ENCODE peak calls at places on chromosome 2, in eight cellular contexts. One of them, this sample, is unnamed.

GRCh38 chr2:104236491-104236890 is 617.4 kb upstream of the POU3F3 start:
- DNase-seq in PC-3: no peak
- DNase-seq in AML-193: no peak
- DNase-seq in NCI-H2081: no peak
- DNase-seq in endothelial cell: no peak
- DNase-seq in left ventricle myocardium inferior: no peak
- DNase-seq in effector memory CD8-positive, alpha-beta T cell: no peak
- DNase-seq in heart left ventricle: no peak
- DNase-seq in this sample: no peak

GRCh38 chr2:127193164-127193947 is 26.7 kb downstream of the CYP27C1 start:
- DNase-seq in effector memory CD8-positive, alpha-beta T cell: no peak
- DNase-seq in PC-3: no peak
- DNase-seq in NCI-H2081: no peak
- DNase-seq in endothelial cell: no peak
- DNase-seq in AML-193: no peak
- DNase-seq in heart left ventricle: no peak
- DNase-seq in left ventricle myocardium inferior: no peak
- DNase-seq in this sample: no peak

GRCh38 chr2:190501702-190502407 is 32.7 kb downstream of the NEMP2 start:
- DNase-seq in left ventricle myocardium inferior: no peak
- DNase-seq in NCI-H2081: no peak
- DNase-seq in heart left ventricle: no peak
- DNase-seq in AML-193: no peak
- DNase-seq in effector memory CD8-positive, alpha-beta T cell: no peak
- DNase-seq in PC-3: no peak
- DNase-seq in endothelial cell: no peak
- DNase-seq in this sample: no peak

GRCh38 chr2:38615237-38615636 is 12.5 kb upstream of the HNRNPLL start:
- DNase-seq in PC-3: peak
- DNase-seq in effector memory CD8-positive, alpha-beta T cell: no peak
- DNase-seq in left ventricle myocardium inferior: no peak
- DNase-seq in heart left ventricle: no peak
- DNase-seq in AML-193: no peak
- DNase-seq in endothelial cell: no peak
- DNase-seq in NCI-H2081: no peak
- DNase-seq in this sample: no peak

GRCh38 chr2:234241656-234242445 is 191.3 kb downstream of the SPP2 start:
- DNase-seq in endothelial cell: no peak
- DNase-seq in AML-193: no peak
- DNase-seq in effector memory CD8-positive, alpha-beta T cell: no peak
- DNase-seq in heart left ventricle: no peak
- DNase-seq in PC-3: peak
- DNase-seq in NCI-H2081: no peak
- DNase-seq in left ventricle myocardium inferior: no peak
- DNase-seq in this sample: no peak

GRCh38 chr2:124333789-124334188 is 308.7 kb downstream of the CNTNAP5 start:
- DNase-seq in effector memory CD8-positive, alpha-beta T cell: no peak
- DNase-seq in heart left ventricle: no peak
- DNase-seq in left ventricle myocardium inferior: no peak
- DNase-seq in endothelial cell: no peak
- DNase-seq in AML-193: no peak
- DNase-seq in PC-3: no peak
- DNase-seq in NCI-H2081: no peak
- DNase-seq in this sample: no peak

GRCh38 chr2:163713534-163714311 is 22.1 kb downstream of the FIGN start:
- DNase-seq in endothelial cell: no peak
- DNase-seq in AML-193: no peak
- DNase-seq in heart left ventricle: no peak
- DNase-seq in NCI-H2081: no peak
- DNase-seq in left ventricle myocardium inferior: no peak
- DNase-seq in effector memory CD8-positive, alpha-beta T cell: no peak
- DNase-seq in PC-3: no peak
- DNase-seq in this sample: no peak

GRCh38 chr2:100058014-100058310 is 84.4 kb downstream of the AFF3 start:
- DNase-seq in effector memory CD8-positive, alpha-beta T cell: no peak
- DNase-seq in PC-3: no peak
- DNase-seq in heart left ventricle: no peak
- DNase-seq in NCI-H2081: no peak
- DNase-seq in endothelial cell: no peak
- DNase-seq in AML-193: no peak
- DNase-seq in left ventricle myocardium inferior: no peak
- DNase-seq in this sample: no peak

GRCh38 chr2:12081481-12082210 is 335.2 kb downstream of the LPIN1 start:
- DNase-seq in effector memory CD8-positive, alpha-beta T cell: no peak
- DNase-seq in PC-3: peak
- DNase-seq in endothelial cell: no peak
- DNase-seq in AML-193: no peak
- DNase-seq in NCI-H2081: no peak
- DNase-seq in left ventricle myocardium inferior: no peak
- DNase-seq in heart left ventricle: no peak
- DNase-seq in this sample: no peak

GRCh38 chr2:156589381-156590079 is 153.4 kb downstream of the GPD2 start:
- DNase-seq in left ventricle myocardium inferior: no peak
- DNase-seq in effector memory CD8-positive, alpha-beta T cell: no peak
- DNase-seq in endothelial cell: no peak
- DNase-seq in PC-3: peak
- DNase-seq in AML-193: peak
- DNase-seq in heart left ventricle: no peak
- DNase-seq in NCI-H2081: peak
- DNase-seq in this sample: peak

GRCh38 chr2:197208841-197209240 is 101.7 kb downstream of the ANKRD44 start:
- DNase-seq in NCI-H2081: no peak
- DNase-seq in AML-193: no peak
- DNase-seq in heart left ventricle: no peak
- DNase-seq in endothelial cell: no peak
- DNase-seq in left ventricle myocardium inferior: no peak
- DNase-seq in PC-3: no peak
- DNase-seq in effector memory CD8-positive, alpha-beta T cell: no peak
- DNase-seq in this sample: no peak